ENCODE peak calls at places on chromosome X, in seven cellular contexts. W is mesendoderm, J is IMR-90, E is mesenchymal stem cell, D is H9, G is neuronal stem cell, N is H1. X is an unnamed sample.

GRCh38 chrX:148836741-148837140 is 336.3 kb downstream of the AFF2 start:
- DNase-seq in W (no peak), J (no peak), E (no peak), D (no peak), G (no peak), N (no peak), X (no peak)

GRCh38 chrX:65874110-65874509 is 165.8 kb downstream of the VSIG4 start:
- DNase-seq in W (peak), J (no peak), E (no peak), D (no peak), G (no peak), N (no peak), X (no peak)

GRCh38 chrX:40055495-40055894 is 42.3 kb downstream of the BCOR start:
- DNase-seq in W (no peak), J (peak), E (no peak), D (no peak), G (no peak), N (no peak), X (peak)

GRCh38 chrX:133335027-133335426 is 80.3 kb downstream of the GPC4 start:
- DNase-seq in W (peak), J (peak), E (peak), D (no peak), G (no peak), N (no peak), X (no peak)

GRCh38 chrX:70262952-70263567 is 3.1 kb upstream of the P2RY4 start:
- DNase-seq in W (peak), J (peak), E (peak), D (peak), G (peak), N (peak), X (peak)

GRCh38 chrX:102934624-102935023 is 2.4 kb upstream of the RAB40AL start:
- DNase-seq in W (peak), J (peak), E (peak), D (no peak), G (peak), N (peak), X (peak)

GRCh38 chrX:97446298-97446882 is 562.7 kb downstream of the RPA4 start:
- DNase-seq in W (no peak), J (no peak), E (no peak), D (no peak), G (no peak), N (no peak), X (peak)

GRCh38 chrX:47854474-47854873 is 17.8 kb downstream of the ZNF81 start:
- DNase-seq in W (peak), J (peak), E (peak), D (peak), G (no peak), N (peak), X (peak)

GRCh38 chrX:153766871-153767673 is 3.0 kb downstream of the PLXNB3 start:
- DNase-seq in W (no peak), J (no peak), E (no peak), D (peak), G (no peak), N (no peak), X (no peak)

GRCh38 chrX:30965751-30966150 is 76.7 kb upstream of the TAB3 start:
- DNase-seq in W (no peak), J (no peak), E (no peak), D (no peak), G (no peak), N (no peak), X (no peak)

GRCh38 chrX:130575831-130576404 is 174.1 kb downstream of the RBMX2 start:
- DNase-seq in W (peak), J (peak), E (peak), D (peak), G (peak), N (peak), X (peak)

GRCh38 chrX:104565791-104566687 is at the start of gene IL1RAPL2:
- DNase-seq in W (peak), J (no peak), E (peak), D (peak), G (peak), N (peak), X (peak)

GRCh38 chrX:137916090-137916746 is 350.3 kb downstream of the ZIC3 start:
- DNase-seq in W (peak), J (no peak), E (no peak), D (peak), G (no peak), N (no peak), X (no peak)

GRCh38 chrX:48482526-48482925 is 6.5 kb downstream of the FTSJ1 start:
- DNase-seq in W (no peak), J (no peak), E (no peak), D (no peak), G (no peak), N (no peak), X (no peak)

GRCh38 chrX:43508694-43509093 is 147.4 kb upstream of the MAOA start:
- DNase-seq in W (no peak), J (no peak), E (no peak), D (no peak), G (no peak), N (no peak), X (no peak)

GRCh38 chrX:101708180-101708579 is 48.5 kb upstream of the ARMCX2 start:
- DNase-seq in W (no peak), J (peak), E (no peak), D (no peak), G (no peak), N (no peak), X (peak)

GRCh38 chrX:7972586-7972985 is 45.4 kb upstream of the PNPLA4 start:
- DNase-seq in W (no peak), J (no peak), E (peak), D (no peak), G (no peak), N (no peak), X (no peak)

GRCh38 chrX:19334945-19335626 is 8.6 kb upstream of the PDHA1 start:
- DNase-seq in W (peak), J (peak), E (peak), D (peak), G (peak), N (no peak), X (peak)

GRCh38 chrX:36198575-36198974 is 279.0 kb downstream of the CFAP47 start:
- DNase-seq in W (peak), J (no peak), E (no peak), D (no peak), G (no peak), N (no peak), X (peak)

GRCh38 chrX:68989865-68990606 is 161.2 kb downstream of the EFNB1 start:
- DNase-seq in W (peak), J (peak), E (peak), D (peak), G (peak), N (peak), X (peak)

GRCh38 chrX:38375888-38376287 is 23.5 kb downstream of the OTC start:
- DNase-seq in W (peak), J (no peak), E (peak), D (no peak), G (no peak), N (no peak), X (no peak)

GRCh38 chrX:29431895-29432294 is 783.5 kb upstream of the MAGEB2 start:
- DNase-seq in W (no peak), J (no peak), E (no peak), D (no peak), G (no peak), N (no peak), X (no peak)

GRCh38 chrX:48700951-48701653 is 4.6 kb downstream of the SUV39H1 start:
- DNase-seq in W (no peak), J (peak), E (no peak), D (no peak), G (no peak), N (no peak), X (peak)

GRCh38 chrX:130144509-130144908 is 21.1 kb downstream of the AIFM1 start:
- DNase-seq in W (no peak), J (peak), E (no peak), D (no peak), G (no peak), N (no peak), X (no peak)

GRCh38 chrX:44975666-44976263 is 102.8 kb downstream of the KDM6A start:
- DNase-seq in W (no peak), J (peak), E (no peak), D (no peak), G (no peak), N (no peak), X (no peak)

GRCh38 chrX:107894038-107894437 is 68.4 kb downstream of the MID2 start:
- DNase-seq in W (peak), J (peak), E (peak), D (no peak), G (peak), N (peak), X (peak)

DNA sequence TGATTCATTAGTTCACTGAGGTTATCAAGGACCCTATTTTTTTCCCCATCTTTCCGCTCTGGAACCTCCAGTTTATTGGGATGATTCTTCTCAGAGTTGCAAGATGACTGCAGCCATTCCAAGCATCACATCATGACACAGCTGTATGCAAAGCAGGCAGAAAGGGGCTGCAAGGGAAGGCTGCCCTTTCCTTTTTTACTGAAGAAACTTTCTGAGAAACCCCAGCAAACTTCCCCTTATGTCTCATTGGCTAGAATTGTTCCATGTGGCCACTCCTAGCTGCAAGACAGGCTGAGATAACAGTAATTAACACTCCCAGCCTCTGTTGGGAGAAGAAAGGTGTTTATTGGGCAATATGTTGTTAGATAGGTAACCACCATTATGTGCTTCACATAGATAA is 102.6 kb downstream of the SATL1 start:
- DNase-seq in W (peak), J (no peak), E (no peak), D (no peak), G (no peak), N (no peak), X (no peak)
- H2BK120ac ChIP-seq in W (no peak), J (no peak), E (no peak), D (no peak), G (no peak), N (no peak), X (no peak)

DNA sequence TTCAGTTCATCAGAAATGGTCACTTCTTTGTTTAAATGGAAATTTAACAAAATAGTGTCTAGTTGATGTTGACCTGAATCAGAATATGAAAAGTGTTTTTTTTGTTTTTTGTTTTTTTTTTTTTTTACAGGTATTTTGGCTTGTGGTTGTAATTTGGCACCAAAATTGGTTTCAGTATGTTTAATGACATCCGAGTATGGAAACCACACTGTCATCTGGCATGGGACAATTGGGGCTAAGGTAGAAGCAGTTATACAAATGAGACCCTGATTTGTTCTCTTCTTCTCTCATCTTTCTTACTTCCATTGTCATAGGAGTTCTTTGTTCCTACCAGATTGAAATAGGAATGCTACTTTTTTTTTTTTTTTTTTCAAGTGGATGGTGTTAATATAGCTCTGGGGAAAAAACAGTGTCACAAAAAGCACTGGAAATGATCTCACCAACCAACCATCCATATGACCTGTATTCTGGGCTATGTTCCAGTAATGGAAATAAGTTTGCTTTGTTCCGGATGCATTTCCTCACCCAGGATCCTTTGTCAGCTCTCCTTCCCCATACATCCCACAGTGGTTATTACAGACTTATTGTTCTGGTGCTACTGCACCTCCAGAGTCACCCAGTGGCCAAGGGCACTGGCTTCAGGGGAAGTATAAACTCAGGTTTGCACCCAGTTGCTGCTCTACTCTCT is 95.8 kb downstream of the ATXN3L start:
- DNase-seq in W (peak), J (peak), E (peak), D (no peak), G (no peak), N (no peak), X (peak)
- H3K9ac ChIP-seq in W (no peak), J (no peak), E (no peak), D (no peak), G (no peak), N (no peak), X (no peak)

GRCh38 chrX:497201-497710 is 110.5 kb upstream of the PPP2R3B start:
- DNase-seq in W (no peak), J (no peak), E (no peak), D (no peak), G (no peak), N (no peak), X (no peak)

GRCh38 chrX:499870-500364 is 113.2 kb upstream of the PPP2R3B start:
- DNase-seq in W (no peak), J (no peak), E (no peak), D (peak), G (peak), N (peak), X (no peak)

GRCh38 chrX:506341-506740 is 119.6 kb upstream of the PPP2R3B start:
- DNase-seq in W (peak), J (no peak), E (no peak), D (no peak), G (no peak), N (no peak), X (no peak)

DNA sequence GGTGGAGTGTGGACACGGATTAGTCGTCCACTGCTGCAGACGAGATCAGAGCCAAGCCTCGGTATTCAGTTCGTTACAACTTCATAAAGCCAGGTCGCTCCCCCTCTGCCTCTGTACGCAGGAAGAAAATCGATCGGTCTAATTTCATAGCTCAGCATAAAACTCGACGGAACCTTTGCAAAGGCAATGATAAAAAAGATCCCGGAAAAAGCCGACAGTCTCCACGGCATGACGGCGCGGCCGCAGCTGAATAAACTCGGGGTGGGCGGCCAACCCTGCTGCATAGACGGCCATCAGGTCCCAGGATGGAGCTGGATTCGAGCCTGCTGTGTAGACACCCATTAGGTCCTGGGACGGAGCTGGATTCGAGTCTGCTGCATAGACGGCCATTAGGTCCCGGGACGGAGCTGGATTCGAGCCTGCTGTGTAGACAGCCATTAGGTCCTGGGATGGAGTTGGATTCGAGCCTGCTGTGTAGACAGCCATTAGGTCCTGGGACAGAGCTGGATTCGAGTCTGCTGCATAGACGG is 113.8 kb upstream of the PPP2R3B start:
- DNase-seq in W (no peak), J (no peak), E (no peak), D (no peak), G (no peak), N (no peak), X (no peak)
- H2BK120ac ChIP-seq in W (no peak), J (no peak), E (no peak), D (no peak), G (no peak), N (peak), X (no peak)

GRCh38 chrX:110418220-110418856 is 59.7 kb downstream of the RTL9 start:
- DNase-seq in W (peak), J (peak), E (peak), D (peak), G (no peak), N (no peak), X (peak)
- H3K9ac ChIP-seq in W (no peak), J (peak), E (peak), D (no peak), G (no peak), N (no peak), X (no peak)

GRCh38 chrX:16592194-16592770 is 57.7 kb upstream of the S100G start:
- DNase-seq in W (no peak), J (no peak), E (no peak), D (no peak), G (no peak), N (no peak), X (no peak)
- H2BK120ac ChIP-seq in W (no peak), J (no peak), E (no peak), D (no peak), G (no peak), N (no peak), X (no peak)

GRCh38 chrX:135984220-135984619 is 1.0 kb upstream of the SLC9A6 start:
- DNase-seq in W (no peak), J (no peak), E (no peak), D (no peak), G (no peak), N (no peak), X (no peak)
- H3K9ac ChIP-seq in W (no peak), J (no peak), E (peak), D (no peak), G (no peak), N (no peak), X (no peak)

DNA sequence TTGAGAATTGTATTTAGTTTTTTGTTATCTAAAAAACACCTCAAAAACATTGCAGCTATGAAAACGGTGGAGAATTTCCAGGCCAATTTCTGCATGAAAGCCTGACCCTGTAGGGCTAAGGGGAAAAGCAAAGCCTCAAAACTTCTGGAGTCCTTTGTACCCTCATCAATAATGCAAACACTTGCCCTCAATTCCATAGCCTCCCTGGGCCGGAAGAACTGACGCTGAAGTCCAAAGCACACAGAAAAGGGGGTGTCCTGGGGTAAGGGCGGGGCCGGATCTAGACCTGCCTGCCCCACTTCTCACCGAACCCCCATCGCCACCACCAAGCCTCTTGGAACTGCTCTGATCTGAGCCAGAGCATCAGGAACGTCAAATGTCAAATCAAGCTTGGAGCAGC is 173.9 kb upstream of the S100G start:
- DNase-seq in W (no peak), J (no peak), E (no peak), D (no peak), G (no peak), N (no peak), X (no peak)
- H2BK120ac ChIP-seq in W (no peak), J (no peak), E (no peak), D (no peak), G (no peak), N (no peak), X (no peak)

GRCh38 chrX:81301877-81302276 is 100.0 kb downstream of the SH3BGRL start:
- DNase-seq in W (peak), J (peak), E (no peak), D (no peak), G (no peak), N (no peak), X (no peak)
- H3K9ac ChIP-seq in W (no peak), J (no peak), E (no peak), D (no peak), G (no peak), N (no peak), X (no peak)

GRCh38 chrX:13215729-13216128 is 104.1 kb downstream of the ATXN3L start:
- DNase-seq in W (no peak), J (peak), E (no peak), D (no peak), G (no peak), N (no peak), X (no peak)
- H2BK120ac ChIP-seq in W (no peak), J (peak), E (no peak), D (no peak), G (no peak), N (no peak), X (no peak)

GRCh38 chrX:71634366-71634765 is 16.1 kb upstream of the CXCR3 start:
- DNase-seq in W (no peak), J (no peak), E (no peak), D (no peak), G (no peak), N (no peak), X (no peak)
- H3K9ac ChIP-seq in W (no peak), J (no peak), E (no peak), D (no peak), G (no peak), N (no peak), X (no peak)